ENCODE peak calls at places on chromosomes 16 and 17, in nine cellular contexts. X, Q, V, O, D, J, F, C and Z are unnamed samples. For H3K9me3, the result is how much of the 10 kb centered on the place peaks cover.

GRCh38 chr16:11201498-11202259 is 54.3 kb downstream of the SOCS1 start:
- DNase-seq in X (peak), V (no peak), O (peak), C (no peak), Q (peak), F (no peak), J (no peak), D (no peak), Z (peak)

GRCh38 chr17:13725286-13725990 is 123.7 kb upstream of the HS3ST3A1 start:
- DNase-seq in J (no peak), F (no peak), D (no peak), X (no peak), Q (peak), O (no peak), V (no peak), C (no peak), Z (no peak)

GRCh38 chr16:28218109-28218508 is 6.3 kb upstream of the XPO6 start:
- DNase-seq in X (no peak), F (peak), V (peak), Q (peak), J (no peak), D (peak), O (peak), C (no peak), Z (peak)

GRCh38 chr16:75052481-75053211 is 53.8 kb downstream of the ZNRF1 start:
- DNase-seq in X (no peak), F (no peak), V (peak), J (no peak), D (no peak), Q (no peak), O (no peak), C (no peak), Z (no peak)

GRCh38 chr16:20424129-20424866 is 15.0 kb downstream of the ACSM5 start:
- DNase-seq in D (no peak), X (no peak), O (no peak), Q (no peak), V (no peak), F (no peak), C (no peak), J (no peak), Z (no peak)

GRCh38 chr16:824194-824593 is 23.7 kb upstream of the GNG13 start:
- DNase-seq in V (no peak), Q (no peak), J (no peak), D (no peak), X (no peak), O (peak), F (no peak), C (no peak), Z (no peak)

GRCh38 chr17:74123350-74123749 is 80.1 kb upstream of the RPL38 start:
- DNase-seq in O (peak), Q (no peak), X (no peak), D (no peak), V (no peak), C (no peak), F (no peak), J (no peak), Z (no peak)

GRCh38 chr16:81384006-81384405 is 60.6 kb upstream of the CMIP start:
- DNase-seq in O (no peak), C (no peak), Q (no peak), X (no peak), V (no peak), F (no peak), D (no peak), J (no peak), Z (no peak)

DNA sequence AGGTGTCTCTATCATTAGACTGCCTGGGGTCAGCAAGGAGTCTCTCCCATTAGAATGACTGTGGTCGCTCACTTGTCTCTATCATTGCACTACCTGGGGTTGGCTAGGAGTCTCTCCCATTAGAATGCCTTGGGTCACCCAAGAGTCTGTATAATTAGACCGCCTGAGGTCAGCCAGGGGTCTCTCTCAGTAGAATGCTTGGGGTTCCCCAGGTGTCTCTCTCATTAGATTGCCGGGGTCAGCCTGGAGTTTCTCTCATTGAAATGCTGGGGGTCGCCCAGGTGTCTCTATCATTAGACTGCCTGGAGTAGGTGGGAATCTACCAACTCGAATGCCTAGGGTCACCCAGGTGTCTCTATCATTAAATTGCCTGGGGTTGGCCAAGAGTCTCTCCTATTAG is 2231.6 kb downstream of the TP53TG3F start:
- DNase-seq in X (no peak), V (no peak), C (no peak), Q (no peak), F (no peak), O (no peak), D (no peak), J (no peak), Z (peak)
- H3K9me3 ChIP-seq in X (under half), V (under half), C (under half), Q (under half), F (under half), O (under half), D (under half), J (under half), Z (under half)

DNA sequence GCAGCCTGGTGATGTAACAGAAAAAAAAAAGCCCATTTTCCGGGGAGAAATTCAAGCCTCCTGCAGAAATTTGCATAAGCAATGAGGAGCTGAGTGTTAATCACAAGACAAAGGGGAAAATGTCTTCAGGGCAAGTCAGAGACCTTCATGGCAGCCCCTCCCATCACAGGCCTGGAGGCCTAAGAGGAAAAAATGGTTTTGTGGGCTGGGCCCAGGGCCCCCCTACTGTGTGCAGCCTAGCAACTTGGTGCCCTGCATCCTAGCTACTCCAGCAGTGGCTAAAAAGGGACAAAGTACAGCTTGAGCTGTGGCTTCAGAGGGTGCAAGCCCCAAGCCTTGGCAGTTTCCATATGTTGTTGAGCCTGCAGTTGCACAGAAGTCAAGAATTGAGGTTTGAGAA is 49.7 kb downstream of the AHSP start:
- DNase-seq in Q (no peak), C (no peak), O (no peak), X (no peak), J (no peak), D (no peak), V (no peak), F (no peak), Z (no peak)
- H3K9me3 ChIP-seq in Q (under half), C (under half), O (under half), X (under half), J (under half), D (under half), V (under half), F (under half), Z (under half)

DNA sequence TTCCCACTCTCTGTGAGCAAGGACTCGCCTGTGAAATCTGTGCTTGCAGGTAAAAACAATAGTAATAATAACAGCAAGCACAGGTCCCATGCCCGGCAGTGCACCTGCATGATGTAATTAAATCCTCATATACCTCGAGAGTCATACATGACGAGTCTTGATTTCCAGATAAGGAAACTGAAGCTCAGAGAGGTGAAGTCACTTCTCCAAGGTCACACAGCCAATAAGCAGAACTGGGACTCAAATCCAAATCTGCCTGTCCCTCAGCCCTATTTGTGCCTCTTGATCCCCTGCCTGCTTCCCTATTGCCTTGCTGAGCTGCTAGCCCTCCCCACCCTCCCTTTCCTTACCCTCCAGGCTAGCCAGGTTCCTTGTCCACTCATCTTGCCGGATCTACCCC is 38.0 kb upstream of the CPNE2 start:
- DNase-seq in J (no peak), Q (no peak), F (no peak), C (no peak), X (no peak), O (peak), D (no peak), V (no peak), Z (no peak)
- H3K9me3 ChIP-seq in J (under half), Q (under half), F (under half), C (under half), X (under half), O (under half), D (under half), V (under half), Z (under half)

GRCh38 chr16:53769185-53769584 is 65.2 kb downstream of the FTO start:
- DNase-seq in O (no peak), F (no peak), J (no peak), D (no peak), X (no peak), C (no peak), V (no peak), Q (no peak), Z (no peak)
- H3K9me3 ChIP-seq in O (under half), F (under half), J (under half), D (under half), X (under half), C (under half), V (under half), Q (under half), Z (under half)